ENCODE peak calls at places on chromosomes 4 and X, in eight cellular contexts. One of them, this sample, is unnamed.

GRCh38 chr4:149512489-149512888 is 303.2 kb downstream of the IQCM start:
- DNase-seq in RWPE2: no peak
- DNase-seq in gastrocnemius medialis: no peak
- DNase-seq in Panc1: no peak
- DNase-seq in CD4-positive, alpha-beta T cell: no peak
- DNase-seq in H9: no peak
- DNase-seq in fibroblast of lung: peak
- DNase-seq in upper lobe of left lung: no peak
- DNase-seq in this sample: no peak

GRCh38 chr4:131316086-131316485 is 1833.0 kb upstream of the PCDH10 start:
- DNase-seq in RWPE2: no peak
- DNase-seq in gastrocnemius medialis: no peak
- DNase-seq in Panc1: no peak
- DNase-seq in CD4-positive, alpha-beta T cell: no peak
- DNase-seq in H9: no peak
- DNase-seq in fibroblast of lung: no peak
- DNase-seq in upper lobe of left lung: no peak
- DNase-seq in this sample: no peak

GRCh38 chr4:26124753-26125236 is 196.0 kb upstream of the RBPJ start:
- DNase-seq in RWPE2: no peak
- DNase-seq in gastrocnemius medialis: no peak
- DNase-seq in Panc1: no peak
- DNase-seq in CD4-positive, alpha-beta T cell: no peak
- DNase-seq in H9: no peak
- DNase-seq in fibroblast of lung: peak
- DNase-seq in upper lobe of left lung: no peak
- DNase-seq in this sample: no peak

GRCh38 chr4:68180858-68181531 is 51.3 kb upstream of the TMPRSS11F start:
- DNase-seq in RWPE2: no peak
- DNase-seq in gastrocnemius medialis: no peak
- DNase-seq in Panc1: no peak
- DNase-seq in CD4-positive, alpha-beta T cell: no peak
- DNase-seq in H9: no peak
- DNase-seq in fibroblast of lung: no peak
- DNase-seq in upper lobe of left lung: no peak
- DNase-seq in this sample: no peak

GRCh38 chr4:155906554-155907247 is 3.2 kb downstream of the TDO2 start:
- DNase-seq in RWPE2: no peak
- DNase-seq in gastrocnemius medialis: no peak
- DNase-seq in Panc1: no peak
- DNase-seq in CD4-positive, alpha-beta T cell: no peak
- DNase-seq in H9: no peak
- DNase-seq in fibroblast of lung: peak
- DNase-seq in upper lobe of left lung: no peak
- DNase-seq in this sample: no peak

GRCh38 chr4:54423066-54423465 is 194.0 kb downstream of the PDGFRA start:
- DNase-seq in RWPE2: no peak
- DNase-seq in gastrocnemius medialis: no peak
- DNase-seq in Panc1: no peak
- DNase-seq in CD4-positive, alpha-beta T cell: no peak
- DNase-seq in H9: no peak
- DNase-seq in fibroblast of lung: peak
- DNase-seq in upper lobe of left lung: no peak
- DNase-seq in this sample: no peak

GRCh38 chr4:128653514-128654420 is 155.7 kb upstream of the JADE1 start:
- DNase-seq in RWPE2: no peak
- DNase-seq in gastrocnemius medialis: peak
- DNase-seq in Panc1: no peak
- DNase-seq in CD4-positive, alpha-beta T cell: no peak
- DNase-seq in H9: no peak
- DNase-seq in fibroblast of lung: peak
- DNase-seq in upper lobe of left lung: no peak
- DNase-seq in this sample: no peak

GRCh38 chrX:17441965-17442364 is 67.0 kb downstream of the NHS start:
- DNase-seq in RWPE2: no peak
- DNase-seq in gastrocnemius medialis: no peak
- DNase-seq in Panc1: peak
- DNase-seq in CD4-positive, alpha-beta T cell: no peak
- DNase-seq in H9: no peak
- DNase-seq in fibroblast of lung: peak
- DNase-seq in upper lobe of left lung: no peak
- DNase-seq in this sample: no peak

GRCh38 chrX:153379971-153380581 is 21.1 kb downstream of the PNMA6E start:
- DNase-seq in RWPE2: no peak
- DNase-seq in gastrocnemius medialis: no peak
- DNase-seq in Panc1: no peak
- DNase-seq in CD4-positive, alpha-beta T cell: no peak
- DNase-seq in H9: no peak
- DNase-seq in fibroblast of lung: no peak
- DNase-seq in upper lobe of left lung: no peak
- DNase-seq in this sample: no peak

GRCh38 chr4:1460967-1461868 is 55.0 kb upstream of the NKX1-1 start:
- DNase-seq in RWPE2: no peak
- DNase-seq in gastrocnemius medialis: no peak
- DNase-seq in Panc1: no peak
- DNase-seq in CD4-positive, alpha-beta T cell: no peak
- DNase-seq in H9: no peak
- DNase-seq in fibroblast of lung: no peak
- DNase-seq in upper lobe of left lung: no peak
- DNase-seq in this sample: peak

GRCh38 chr4:147640331-147640730 is 23.1 kb downstream of the TMEM184C start:
- DNase-seq in RWPE2: no peak
- DNase-seq in gastrocnemius medialis: no peak
- DNase-seq in Panc1: no peak
- DNase-seq in CD4-positive, alpha-beta T cell: no peak
- DNase-seq in H9: no peak
- DNase-seq in fibroblast of lung: no peak
- DNase-seq in upper lobe of left lung: no peak
- DNase-seq in this sample: no peak

GRCh38 chr4:176886135-176886534 is 93.4 kb upstream of the VEGFC start:
- DNase-seq in RWPE2: no peak
- DNase-seq in gastrocnemius medialis: no peak
- DNase-seq in Panc1: no peak
- DNase-seq in CD4-positive, alpha-beta T cell: no peak
- DNase-seq in H9: no peak
- DNase-seq in fibroblast of lung: no peak
- DNase-seq in upper lobe of left lung: no peak
- DNase-seq in this sample: no peak

GRCh38 chr4:170089274-170089742 is 448 bp downstream of the AADAT start:
- DNase-seq in RWPE2: no peak
- DNase-seq in gastrocnemius medialis: no peak
- DNase-seq in Panc1: no peak
- DNase-seq in CD4-positive, alpha-beta T cell: no peak
- DNase-seq in H9: peak
- DNase-seq in fibroblast of lung: peak
- DNase-seq in upper lobe of left lung: peak
- DNase-seq in this sample: no peak

GRCh38 chrX:104285201-104285600 is 30.5 kb upstream of the ESX1 start:
- DNase-seq in RWPE2: no peak
- DNase-seq in gastrocnemius medialis: no peak
- DNase-seq in Panc1: no peak
- DNase-seq in CD4-positive, alpha-beta T cell: no peak
- DNase-seq in H9: no peak
- DNase-seq in fibroblast of lung: no peak
- DNase-seq in upper lobe of left lung: no peak
- DNase-seq in this sample: no peak

GRCh38 chr4:119550857-119551532 is 77.6 kb downstream of the PDE5A start:
- DNase-seq in RWPE2: no peak
- DNase-seq in gastrocnemius medialis: no peak
- DNase-seq in Panc1: no peak
- DNase-seq in CD4-positive, alpha-beta T cell: no peak
- DNase-seq in H9: no peak
- DNase-seq in fibroblast of lung: no peak
- DNase-seq in upper lobe of left lung: no peak
- DNase-seq in this sample: no peak

GRCh38 chr4:11424000-11424399 is 4.7 kb downstream of the HS3ST1 start:
- DNase-seq in RWPE2: peak
- DNase-seq in gastrocnemius medialis: no peak
- DNase-seq in Panc1: no peak
- DNase-seq in CD4-positive, alpha-beta T cell: no peak
- DNase-seq in H9: peak
- DNase-seq in fibroblast of lung: peak
- DNase-seq in upper lobe of left lung: no peak
- DNase-seq in this sample: no peak

GRCh38 chr4:139229534-139230039 is 50.4 kb downstream of the MGARP start:
- DNase-seq in RWPE2: no peak
- DNase-seq in gastrocnemius medialis: no peak
- DNase-seq in Panc1: no peak
- DNase-seq in CD4-positive, alpha-beta T cell: no peak
- DNase-seq in H9: no peak
- DNase-seq in fibroblast of lung: peak
- DNase-seq in upper lobe of left lung: no peak
- DNase-seq in this sample: no peak

GRCh38 chrX:155841232-155841631 is 39.9 kb upstream of the VAMP7 start:
- DNase-seq in RWPE2: no peak
- DNase-seq in gastrocnemius medialis: no peak
- DNase-seq in Panc1: no peak
- DNase-seq in CD4-positive, alpha-beta T cell: no peak
- DNase-seq in H9: no peak
- DNase-seq in fibroblast of lung: no peak
- DNase-seq in upper lobe of left lung: no peak
- DNase-seq in this sample: no peak

GRCh38 chrX:133654801-133655200 is 239.5 kb upstream of the GPC4 start:
- DNase-seq in RWPE2: no peak
- DNase-seq in gastrocnemius medialis: no peak
- DNase-seq in Panc1: no peak
- DNase-seq in CD4-positive, alpha-beta T cell: no peak
- DNase-seq in H9: no peak
- DNase-seq in fibroblast of lung: peak
- DNase-seq in upper lobe of left lung: no peak
- DNase-seq in this sample: no peak

DNA sequence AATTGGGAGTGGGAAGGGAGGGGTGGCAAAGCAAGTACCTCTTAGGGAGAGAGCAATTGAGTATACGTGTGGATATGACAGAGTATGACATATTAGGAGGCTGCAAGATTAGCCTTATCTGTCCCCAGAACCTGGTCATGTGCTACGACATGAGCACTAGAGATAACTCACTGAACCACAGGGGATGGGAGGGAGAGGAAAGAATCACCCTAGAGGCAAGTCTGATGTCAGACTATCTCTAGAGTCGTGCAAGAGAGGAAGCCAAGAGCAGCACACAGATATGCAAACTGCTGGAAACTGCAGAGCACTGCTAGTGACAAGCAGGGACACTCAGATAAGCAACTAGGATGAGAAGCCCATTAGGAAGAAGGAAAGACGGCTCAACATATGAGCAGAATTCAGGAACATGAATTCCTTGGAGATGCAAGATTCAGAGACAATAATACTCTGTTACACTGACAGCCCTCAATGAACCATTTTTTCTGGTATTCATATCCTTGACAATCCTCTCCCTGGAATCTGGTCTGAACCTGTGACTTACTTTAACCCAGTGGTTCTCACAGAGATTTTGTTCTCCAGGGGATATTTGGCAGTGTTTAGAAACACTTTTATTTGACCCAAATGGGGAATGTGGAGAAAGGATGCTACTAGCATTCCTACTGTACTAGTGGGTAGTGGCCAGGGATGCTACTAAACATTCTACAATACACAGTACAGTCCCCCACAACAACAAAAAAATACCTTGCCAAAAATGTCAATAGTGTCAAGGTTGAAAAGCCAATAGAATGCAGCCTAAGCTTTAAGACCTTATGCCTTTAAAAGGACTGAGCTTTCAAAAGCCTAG is 84.0 kb upstream of the BMP2K start:
- DNase-seq in RWPE2: no peak
- DNase-seq in gastrocnemius medialis: no peak
- DNase-seq in Panc1: no peak
- DNase-seq in CD4-positive, alpha-beta T cell: no peak
- DNase-seq in H9: no peak
- DNase-seq in fibroblast of lung: no peak
- DNase-seq in upper lobe of left lung: no peak
- DNase-seq in this sample: no peak
- H3K27ac ChIP-seq in RWPE2: no peak
- H3K27ac ChIP-seq in gastrocnemius medialis: no peak
- H3K27ac ChIP-seq in Panc1: no peak
- H3K27ac ChIP-seq in CD4-positive, alpha-beta T cell: no peak
- H3K27ac ChIP-seq in H9: no peak
- H3K27ac ChIP-seq in fibroblast of lung: no peak
- H3K27ac ChIP-seq in upper lobe of left lung: no peak
- H3K27ac ChIP-seq in this sample: no peak

DNA sequence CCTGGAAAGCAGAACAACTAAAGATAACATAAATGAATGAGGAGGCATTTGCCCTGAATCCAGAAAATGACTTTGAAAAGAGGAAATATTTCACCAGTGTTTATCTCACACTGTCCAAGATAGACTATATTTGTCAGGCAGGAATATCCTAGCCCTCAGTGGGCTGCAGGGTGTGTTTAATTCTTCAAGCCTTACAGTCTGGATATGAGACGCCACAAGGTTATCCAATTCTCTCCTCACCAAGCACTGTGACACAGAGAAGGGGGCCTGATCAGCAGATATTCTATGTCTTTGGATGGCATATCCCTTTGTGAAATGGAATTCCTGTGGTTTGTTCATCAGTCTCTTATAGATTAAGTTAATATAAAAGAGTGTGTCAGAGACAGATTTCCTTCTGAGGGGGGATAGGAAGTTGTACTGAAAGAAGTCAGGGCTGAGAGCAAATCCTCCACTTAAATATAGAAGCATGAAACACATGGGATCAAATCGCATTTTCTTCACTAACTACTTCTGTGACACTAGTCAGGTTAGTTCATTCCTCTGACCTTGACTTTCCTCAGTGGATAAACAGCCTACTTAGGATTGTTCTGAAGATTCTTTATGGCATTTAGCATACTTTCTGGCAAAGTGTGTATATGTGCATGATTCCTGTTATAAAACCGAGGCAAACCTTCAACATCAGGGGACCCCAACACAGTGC is 6.8 kb upstream of the G3BP2 start:
- DNase-seq in RWPE2: no peak
- DNase-seq in gastrocnemius medialis: no peak
- DNase-seq in Panc1: no peak
- DNase-seq in CD4-positive, alpha-beta T cell: no peak
- DNase-seq in H9: no peak
- DNase-seq in fibroblast of lung: no peak
- DNase-seq in upper lobe of left lung: no peak
- DNase-seq in this sample: no peak
- TF ChIP-seq CTCF in RWPE2: no peak
- TF ChIP-seq CTCF in gastrocnemius medialis: no peak
- TF ChIP-seq CTCF in Panc1: no peak
- TF ChIP-seq CTCF in CD4-positive, alpha-beta T cell: no peak
- TF ChIP-seq CTCF in H9: no peak
- TF ChIP-seq CTCF in fibroblast of lung: no peak
- TF ChIP-seq CTCF in upper lobe of left lung: no peak
- TF ChIP-seq CTCF in this sample: no peak

GRCh38 chrX:19748898-19749680 is 138.3 kb downstream of the SH3KBP1 start:
- DNase-seq in RWPE2: no peak
- DNase-seq in gastrocnemius medialis: no peak
- DNase-seq in Panc1: no peak
- DNase-seq in CD4-positive, alpha-beta T cell: no peak
- DNase-seq in H9: no peak
- DNase-seq in fibroblast of lung: no peak
- DNase-seq in upper lobe of left lung: no peak
- DNase-seq in this sample: no peak
- H3K27ac ChIP-seq in RWPE2: no peak
- H3K27ac ChIP-seq in gastrocnemius medialis: no peak
- H3K27ac ChIP-seq in Panc1: no peak
- H3K27ac ChIP-seq in CD4-positive, alpha-beta T cell: peak
- H3K27ac ChIP-seq in H9: no peak
- H3K27ac ChIP-seq in fibroblast of lung: no peak
- H3K27ac ChIP-seq in upper lobe of left lung: no peak
- H3K27ac ChIP-seq in this sample: no peak

GRCh38 chr4:182928061-182928460 is 10.9 kb upstream of the DCTD start:
- DNase-seq in RWPE2: no peak
- DNase-seq in gastrocnemius medialis: no peak
- DNase-seq in Panc1: no peak
- DNase-seq in CD4-positive, alpha-beta T cell: no peak
- DNase-seq in H9: peak
- DNase-seq in fibroblast of lung: no peak
- DNase-seq in upper lobe of left lung: no peak
- DNase-seq in this sample: no peak
- TF ChIP-seq CTCF in RWPE2: no peak
- TF ChIP-seq CTCF in gastrocnemius medialis: no peak
- TF ChIP-seq CTCF in Panc1: peak
- TF ChIP-seq CTCF in CD4-positive, alpha-beta T cell: no peak
- TF ChIP-seq CTCF in H9: peak
- TF ChIP-seq CTCF in fibroblast of lung: no peak
- TF ChIP-seq CTCF in upper lobe of left lung: no peak
- TF ChIP-seq CTCF in this sample: no peak